ENCODE peak calls at places on chromosomes 6 and 20, in seven cellular contexts. G is fibroblast of lung, F is heart right ventricle, W is fibroblast of pulmonary artery, J is coronary artery, Y is IMR-90, H is right lobe of liver. U is an unnamed sample.

GRCh38 chr6:80143312-80143960 is 37.0 kb downstream of the BCKDHB start:
- DNase-seq in J (peak), Y (peak), G (peak), H (peak), W (peak), F (peak), U (peak)

GRCh38 chr6:164554700-164555479 is 754.5 kb downstream of the C6orf118 start:
- DNase-seq in F (peak), W (no peak), Y (no peak), J (no peak), G (no peak), H (no peak), U (no peak)

GRCh38 chr6:84074988-84075781 is 41.6 kb downstream of the MRAP2 start:
- DNase-seq in H (no peak), Y (peak), W (peak), F (no peak), G (peak), J (no peak), U (no peak)

GRCh38 chr20:48313346-48313745 is 514.5 kb downstream of the PREX1 start:
- DNase-seq in Y (no peak), W (no peak), H (no peak), F (no peak), J (no peak), G (no peak), U (no peak)

GRCh38 chr6:30876039-30876730 is 8.1 kb upstream of the DDR1 start:
- DNase-seq in Y (peak), G (peak), F (no peak), W (peak), H (no peak), J (no peak), U (no peak)

GRCh38 chr6:41727705-41728072 is 7.7 kb downstream of the TFEB start:
- DNase-seq in Y (no peak), G (no peak), W (no peak), F (no peak), H (no peak), J (no peak), U (no peak)

GRCh38 chr6:52510213-52510562 is 66.7 kb downstream of the TRAM2 start:
- DNase-seq in Y (no peak), W (no peak), H (no peak), J (no peak), F (no peak), G (no peak), U (no peak)

GRCh38 chr20:50304501-50304856 is 113.8 kb downstream of the CEBPB start:
- DNase-seq in H (peak), G (peak), F (peak), J (peak), Y (peak), W (peak), U (no peak)

GRCh38 chr6:21906826-21907225 is 313.3 kb downstream of the SOX4 start:
- DNase-seq in Y (no peak), F (no peak), W (no peak), H (no peak), J (no peak), G (peak), U (no peak)

GRCh38 chr20:57990396-57990987 is 238.0 kb downstream of the ANKRD60 start:
- DNase-seq in J (no peak), W (peak), F (peak), G (peak), H (no peak), Y (no peak), U (no peak)

GRCh38 chr6:10730254-10730653 is 7.4 kb downstream of the TMEM14C start:
- DNase-seq in H (no peak), F (no peak), W (no peak), G (no peak), Y (no peak), J (no peak), U (no peak)

GRCh38 chr6:113903666-113904330 is 46.7 kb downstream of the MARCKS start:
- DNase-seq in W (peak), J (no peak), Y (peak), G (peak), H (peak), F (peak), U (no peak)

GRCh38 chr6:26156850-26157149 is 69.6 kb downstream of the HFE start:
- DNase-seq in G (no peak), J (no peak), W (no peak), F (peak), H (no peak), Y (no peak), U (no peak)

GRCh38 chr6:134813146-134813545 is 136.8 kb downstream of the ALDH8A1 start:
- DNase-seq in J (no peak), H (no peak), G (peak), Y (peak), W (peak), F (no peak), U (no peak)

GRCh38 chr6:53492860-53493634 is 51.9 kb downstream of the GCLC start:
- DNase-seq in H (peak), W (peak), Y (peak), G (peak), J (no peak), F (no peak), U (no peak)

GRCh38 chr20:57622579-57623381 is 2.6 kb upstream of the ZBP1 start:
- DNase-seq in W (peak), J (peak), G (peak), F (peak), H (peak), Y (peak), U (no peak)

GRCh38 chr6:40798069-40798770 is 211.1 kb upstream of the LRFN2 start:
- DNase-seq in F (no peak), H (no peak), J (no peak), W (no peak), Y (no peak), G (no peak), U (no peak)

GRCh38 chr20:3461191-3461874 is 9.5 kb upstream of the ATRN start:
- DNase-seq in W (peak), F (no peak), J (no peak), Y (peak), H (no peak), G (no peak), U (no peak)

GRCh38 chr6:56148488-56149190 is 98.7 kb downstream of the COL21A1 start:
- DNase-seq in W (peak), H (no peak), J (no peak), G (peak), F (no peak), Y (peak), U (no peak)

GRCh38 chr20:12860619-12861247 is 148.0 kb upstream of the SPTLC3 start:
- DNase-seq in H (no peak), Y (no peak), F (no peak), W (no peak), J (no peak), G (no peak), U (no peak)

GRCh38 chr6:144400321-144400720 is 115.2 kb downstream of the UTRN start:
- DNase-seq in W (no peak), G (no peak), J (no peak), F (no peak), Y (no peak), H (no peak), U (no peak)

GRCh38 chr6:62285612-62286469 is at the start of gene KHDRBS2:
- DNase-seq in F (peak), J (peak), G (no peak), Y (no peak), W (peak), H (peak), U (no peak)

GRCh38 chr20:3890410-3890751 is 1.2 kb downstream of the PANK2 start:
- DNase-seq in W (peak), J (no peak), Y (peak), H (no peak), F (no peak), G (peak), U (no peak)

GRCh38 chr20:58997141-58997770 is 9.8 kb downstream of the CTSZ start:
- DNase-seq in W (no peak), G (no peak), F (no peak), J (no peak), H (no peak), Y (no peak), U (no peak)

GRCh38 chr6:44653761-44654218 is 266.3 kb downstream of the CDC5L start:
- DNase-seq in F (no peak), H (no peak), G (peak), W (peak), J (no peak), Y (peak), U (no peak)

GRCh38 chr20:53959849-53960585 is 110.4 kb downstream of the BCAS1 start:
- DNase-seq in J (no peak), F (no peak), H (no peak), G (peak), Y (no peak), W (peak), U (no peak)

GRCh38 chr6:157217894-157218370 is 105.4 kb downstream of the TMEM242 start:
- DNase-seq in G (no peak), F (no peak), J (no peak), H (no peak), Y (no peak), W (no peak), U (no peak)

GRCh38 chr6:82506526-82506925 is 142.9 kb downstream of the TPBG start:
- DNase-seq in Y (no peak), F (no peak), J (no peak), W (no peak), H (no peak), G (peak), U (no peak)

GRCh38 chr6:90611543-90611864 is 24.6 kb upstream of the MAP3K7 start:
- DNase-seq in H (no peak), G (no peak), F (no peak), W (peak), J (no peak), Y (no peak), U (no peak)
- TF ChIP-seq CTCF in H (no peak), G (no peak), F (no peak), W (peak), J (no peak), Y (no peak), U (no peak)

GRCh38 chr20:24949756-24950127 is 673 bp downstream of the CST7 start:
- DNase-seq in Y (no peak), J (no peak), F (no peak), W (no peak), G (no peak), H (no peak), U (no peak)
- H3K4me3 ChIP-seq in Y (no peak), J (peak), F (peak), W (no peak), G (no peak), H (peak), U (no peak)

GRCh38 chr6:19322691-19323470 is 514.3 kb upstream of the ID4 start:
- DNase-seq in G (peak), Y (no peak), W (peak), H (no peak), F (no peak), J (no peak), U (no peak)
- TF ChIP-seq CTCF in G (peak), Y (no peak), W (peak), H (no peak), F (no peak), J (no peak), U (no peak)

GRCh38 chr6:6918216-6918983 is 189.4 kb upstream of the RREB1 start:
- DNase-seq in Y (peak), G (peak), J (no peak), F (no peak), W (peak), H (no peak), U (no peak)

GRCh38 chr6:6913346-6913745 is 194.4 kb upstream of the RREB1 start:
- DNase-seq in F (no peak), H (no peak), Y (no peak), G (no peak), W (no peak), J (no peak), U (no peak)

GRCh38 chr6:6915219-6915618 is 192.5 kb upstream of the RREB1 start:
- DNase-seq in J (no peak), Y (no peak), F (no peak), H (no peak), G (no peak), W (peak), U (no peak)

GRCh38 chr6:6916598-6916997 is 191.2 kb upstream of the RREB1 start:
- DNase-seq in W (no peak), Y (no peak), F (no peak), G (peak), J (no peak), H (no peak), U (no peak)

GRCh38 chr6:6915813-6916547 is 191.8 kb upstream of the RREB1 start:
- DNase-seq in J (no peak), W (peak), Y (peak), H (peak), G (peak), F (peak), U (no peak)
- H3K4me3 ChIP-seq in J (peak), W (peak), Y (peak), H (peak), G (peak), F (peak), U (no peak)

GRCh38 chr6:136783495-136784270 is 8.6 kb downstream of the MAP3K5 start:
- DNase-seq in G (no peak), J (no peak), Y (no peak), H (no peak), F (peak), W (no peak), U (no peak)
- TF ChIP-seq CTCF in G (no peak), J (no peak), Y (no peak), H (no peak), F (no peak), W (no peak), U (no peak)

DNA sequence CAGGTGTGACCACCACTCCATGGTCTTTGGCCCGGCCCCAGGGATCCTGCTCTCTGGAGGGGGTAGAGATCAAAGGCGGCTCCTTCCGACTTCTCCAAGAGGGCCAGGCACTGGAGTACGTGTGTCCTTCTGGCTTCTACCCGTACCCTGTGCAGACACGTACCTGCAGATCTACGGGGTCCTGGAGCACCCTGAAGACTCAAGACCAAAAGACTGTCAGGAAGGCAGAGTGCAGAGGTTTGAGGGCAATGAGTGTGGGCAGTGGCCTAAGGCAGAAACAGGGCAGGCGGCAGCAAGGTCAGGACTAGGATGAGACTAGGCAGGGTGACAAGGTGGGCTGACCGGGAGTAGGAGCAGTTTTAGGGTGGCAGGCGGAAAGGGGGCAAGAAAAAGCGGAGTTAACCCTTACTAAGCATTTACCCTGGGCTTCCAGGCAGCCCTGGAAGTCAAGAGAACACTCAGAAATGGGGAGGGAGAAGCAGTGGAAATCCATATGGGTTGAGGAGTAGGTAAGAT is 533 bp downstream of the CFB start:
- DNase-seq in W (no peak), H (no peak), Y (no peak), J (no peak), G (no peak), F (no peak), U (no peak)
- H3K4me3 ChIP-seq in W (peak), H (peak), Y (no peak), J (peak), G (no peak), F (peak), U (no peak)

GRCh38 chr20:1816384-1817381 is 78.5 kb upstream of the SIRPA start:
- DNase-seq in H (no peak), F (peak), W (peak), Y (peak), J (peak), G (peak), U (peak)

GRCh38 chr20:1813674-1814635 is 81.3 kb upstream of the SIRPA start:
- DNase-seq in H (no peak), W (no peak), F (no peak), J (no peak), Y (no peak), G (no peak), U (no peak)

GRCh38 chr20:1813101-1813529 is 82.1 kb upstream of the SIRPA start:
- DNase-seq in W (peak), J (peak), Y (peak), F (peak), H (peak), G (peak), U (peak)

GRCh38 chr20:1817577-1818211 is 77.5 kb upstream of the SIRPA start:
- DNase-seq in H (no peak), Y (no peak), G (no peak), W (no peak), J (peak), F (no peak), U (no peak)

DNA sequence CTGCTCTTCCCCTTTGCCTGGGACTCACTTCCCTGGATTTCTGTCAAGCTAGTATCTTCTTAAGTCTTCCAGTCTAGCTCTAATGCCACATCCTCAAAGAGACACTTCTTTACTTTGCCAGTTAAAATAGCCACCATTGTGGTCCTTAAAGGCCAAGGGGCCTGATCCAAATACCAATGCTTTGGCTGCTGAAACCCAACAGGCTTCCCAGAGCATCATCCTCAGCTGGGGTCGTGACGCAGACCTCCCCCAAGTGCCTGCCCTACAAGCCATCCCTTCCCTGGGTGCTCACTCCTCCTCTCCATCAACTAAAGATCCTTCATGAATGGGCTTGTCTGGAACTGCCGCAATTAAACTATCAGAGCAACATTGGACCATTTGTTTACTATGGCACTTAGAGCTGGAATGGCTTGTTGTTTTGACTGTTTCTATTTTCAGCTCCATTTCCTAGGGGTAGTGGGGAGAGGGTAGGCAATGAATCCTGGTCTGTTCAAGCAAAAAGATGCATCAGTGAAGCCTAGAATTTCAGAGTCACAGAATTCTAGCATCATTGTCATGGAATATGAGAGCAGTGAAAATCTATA is 79.6 kb upstream of the SIRPA start:
- DNase-seq in G (no peak), H (no peak), J (no peak), Y (no peak), F (no peak), W (no peak), U (no peak)
- TF ChIP-seq CTCF in G (no peak), H (no peak), J (no peak), Y (no peak), F (no peak), W (no peak), U (no peak)

GRCh38 chr20:25197173-25197869 is 1.8 kb downstream of the ENTPD6 start:
- DNase-seq in Y (no peak), J (no peak), W (no peak), H (no peak), F (no peak), G (no peak), U (no peak)
- H3K4me3 ChIP-seq in Y (no peak), J (peak), W (no peak), H (no peak), F (peak), G (no peak), U (peak)

U was measured in AG04449.